ENCODE peak calls at places on chromosome 16, in ten cellular contexts. G is Peyer's patch, H is left ventricle myocardium inferior, L is A673, T is ovary, S is uterus, R is ascending aorta, F is hepatocyte, P is body of pancreas, A is adipocyte. Q is an unnamed sample. For H3K9me3 and H3K36me3, the result is how much of the 10 kb centered on the place peaks cover.

GRCh38 chr16:83940630-83941378 is 12.2 kb upstream of the OSGIN1 start:
- DNase-seq in G (no peak), H (no peak), L (no peak), T (no peak), S (no peak), R (no peak), F (no peak), P (no peak), A (no peak), Q (no peak)

GRCh38 chr16:22946433-22946832 is 132.5 kb downstream of the HS3ST2 start:
- DNase-seq in G (no peak), H (no peak), L (no peak), T (no peak), S (no peak), R (no peak), F (no peak), P (no peak), A (no peak), Q (no peak)

GRCh38 chr16:53304334-53304733 is 129.9 kb upstream of the RBL2 start:
- DNase-seq in G (no peak), H (no peak), L (no peak), T (no peak), S (no peak), R (no peak), F (no peak), P (no peak), A (no peak), Q (no peak)

GRCh38 chr16:86367291-86368072 is 142.8 kb upstream of the FOXF1 start:
- DNase-seq in G (no peak), H (no peak), L (no peak), T (no peak), S (no peak), R (no peak), F (no peak), P (no peak), A (peak), Q (no peak)

GRCh38 chr16:25223964-25224363 is 7.2 kb downstream of the AQP8 start:
- DNase-seq in G (peak), H (no peak), L (no peak), T (no peak), S (no peak), R (no peak), F (no peak), P (no peak), A (no peak), Q (no peak)

GRCh38 chr16:10834130-10834529 is 15.5 kb upstream of the TVP23A start:
- DNase-seq in G (peak), H (no peak), L (no peak), T (no peak), S (no peak), R (no peak), F (no peak), P (no peak), A (no peak), Q (no peak)

GRCh38 chr16:50474138-50474537 is 74.1 kb upstream of the NKD1 start:
- DNase-seq in G (no peak), H (no peak), L (no peak), T (no peak), S (no peak), R (no peak), F (no peak), P (no peak), A (no peak), Q (no peak)

GRCh38 chr16:4316103-4316731 is 350 bp downstream of the GLIS2 start:
- DNase-seq in G (no peak), H (no peak), L (peak), T (no peak), S (peak), R (no peak), F (peak), P (no peak), A (peak), Q (peak)

GRCh38 chr16:84055366-84055765 is 12.8 kb upstream of the SLC38A8 start:
- DNase-seq in G (peak), H (peak), L (no peak), T (no peak), S (peak), R (no peak), F (no peak), P (peak), A (no peak), Q (no peak)

GRCh38 chr16:48409839-48410610 is 24.8 kb upstream of the SIAH1 start:
- DNase-seq in G (peak), H (no peak), L (no peak), T (peak), S (no peak), R (no peak), F (peak), P (peak), A (peak), Q (peak)

GRCh38 chr16:15643453-15644305 is 725 bp upstream of the MARF1 start:
- DNase-seq in G (peak), H (no peak), L (peak), T (peak), S (peak), R (peak), F (peak), P (peak), A (peak), Q (peak)

GRCh38 chr16:72819345-72819744 is 228.6 kb downstream of the ZFHX3 start:
- DNase-seq in G (no peak), H (no peak), L (no peak), T (no peak), S (no peak), R (no peak), F (no peak), P (no peak), A (peak), Q (peak)

GRCh38 chr16:87550510-87550961 is 51.8 kb upstream of the JPH3 start:
- DNase-seq in G (peak), H (peak), L (peak), T (peak), S (peak), R (no peak), F (no peak), P (peak), A (peak), Q (no peak)

GRCh38 chr16:89393731-89394406 is 96.5 kb downstream of the ANKRD11 start:
- DNase-seq in G (no peak), H (peak), L (no peak), T (no peak), S (no peak), R (no peak), F (no peak), P (peak), A (no peak), Q (no peak)

GRCh38 chr16:50303605-50304466 is 37.5 kb downstream of the ADCY7 start:
- DNase-seq in G (peak), H (no peak), L (no peak), T (peak), S (peak), R (peak), F (no peak), P (no peak), A (no peak), Q (no peak)

GRCh38 chr16:31274831-31275816 is 15.3 kb downstream of the ITGAM start:
- DNase-seq in G (no peak), H (no peak), L (no peak), T (no peak), S (no peak), R (no peak), F (no peak), P (no peak), A (no peak), Q (no peak)

GRCh38 chr16:17446661-17447060 is 24.1 kb downstream of the XYLT1 start:
- DNase-seq in G (no peak), H (peak), L (no peak), T (peak), S (no peak), R (no peak), F (no peak), P (no peak), A (no peak), Q (no peak)

GRCh38 chr16:79519448-79519847 is 81.1 kb downstream of the MAF start:
- DNase-seq in G (peak), H (peak), L (no peak), T (no peak), S (no peak), R (no peak), F (no peak), P (peak), A (no peak), Q (no peak)

GRCh38 chr16:50836121-50836541 is 94.2 kb downstream of the CYLD start:
- DNase-seq in G (no peak), H (no peak), L (no peak), T (no peak), S (no peak), R (peak), F (no peak), P (no peak), A (peak), Q (no peak)

GRCh38 chr16:74073471-74073870 is 223.1 kb upstream of the PSMD7 start:
- DNase-seq in G (no peak), H (no peak), L (no peak), T (no peak), S (no peak), R (no peak), F (peak), P (no peak), A (peak), Q (peak)

GRCh38 chr16:84161011-84161410 is 15.9 kb downstream of the DNAAF1 start:
- DNase-seq in G (no peak), H (no peak), L (no peak), T (no peak), S (no peak), R (no peak), F (no peak), P (no peak), A (no peak), Q (no peak)

GRCh38 chr16:80924372-80924978 is 82.2 kb downstream of the CMC2 start:
- DNase-seq in G (peak), H (peak), L (peak), T (no peak), S (no peak), R (no peak), F (peak), P (peak), A (peak), Q (no peak)

GRCh38 chr16:81446318-81447275 is 2.0 kb downstream of the CMIP start:
- DNase-seq in G (peak), H (no peak), L (no peak), T (no peak), S (no peak), R (no peak), F (peak), P (peak), A (peak), Q (peak)

GRCh38 chr16:27421961-27422740 is 20.2 kb downstream of the IL21R start:
- DNase-seq in G (no peak), H (no peak), L (no peak), T (no peak), S (no peak), R (no peak), F (no peak), P (no peak), A (no peak), Q (no peak)

GRCh38 chr16:49474741-49475140 is 101.1 kb downstream of the C16orf78 start:
- DNase-seq in G (peak), H (no peak), L (peak), T (no peak), S (no peak), R (peak), F (no peak), P (no peak), A (no peak), Q (no peak)

GRCh38 chr16:25155553-25156460 is 44.3 kb downstream of the LCMT1 start:
- DNase-seq in G (no peak), H (no peak), L (no peak), T (no peak), S (no peak), R (no peak), F (no peak), P (no peak), A (no peak), Q (no peak)

GRCh38 chr16:1351215-1351581 is 480 bp downstream of the TSR3 start:
- DNase-seq in G (no peak), H (no peak), L (no peak), T (no peak), S (no peak), R (no peak), F (no peak), P (no peak), A (peak), Q (no peak)

GRCh38 chr16:2149630-2150417 is 1.4 kb downstream of the RAB26 start:
- DNase-seq in G (no peak), H (no peak), L (peak), T (no peak), S (no peak), R (no peak), F (no peak), P (peak), A (no peak), Q (peak)

GRCh38 chr16:89115216-89115949 is 21.7 kb downstream of the ACSF3 start:
- DNase-seq in G (peak), H (peak), L (no peak), T (no peak), S (no peak), R (peak), F (no peak), P (peak), A (no peak), Q (no peak)

GRCh38 chr16:65012357-65012756 is 109.5 kb downstream of the CDH11 start:
- DNase-seq in G (no peak), H (no peak), L (peak), T (no peak), S (no peak), R (no peak), F (no peak), P (no peak), A (peak), Q (no peak)

GRCh38 chr16:31402687-31403086 is 9.6 kb downstream of the ITGAD start:
- DNase-seq in G (no peak), H (no peak), L (no peak), T (no peak), S (no peak), R (no peak), F (no peak), P (no peak), A (peak), Q (no peak)

GRCh38 chr16:84881702-84882521 is 62.1 kb downstream of the CRISPLD2 start:
- DNase-seq in G (no peak), H (no peak), L (no peak), T (no peak), S (peak), R (no peak), F (peak), P (peak), A (peak), Q (peak)

GRCh38 chr16:85123891-85124635 is 11.8 kb upstream of the CIBAR2 start:
- DNase-seq in G (no peak), H (peak), L (no peak), T (no peak), S (peak), R (peak), F (peak), P (peak), A (peak), Q (peak)

GRCh38 chr16:57021693-57022092 is 32.3 kb downstream of the NLRC5 start:
- DNase-seq in G (no peak), H (no peak), L (no peak), T (no peak), S (no peak), R (no peak), F (no peak), P (no peak), A (no peak), Q (no peak)
- H3K4me3 ChIP-seq in G (no peak), H (no peak), L (no peak), T (no peak), S (no peak), R (no peak), F (no peak), P (no peak), A (no peak), Q (no peak)

GRCh38 chr16:76749780-76750375 is 441.1 kb upstream of the MON1B start:
- DNase-seq in G (no peak), H (no peak), L (no peak), T (no peak), S (no peak), R (no peak), F (no peak), P (no peak), A (no peak), Q (no peak)

DNA sequence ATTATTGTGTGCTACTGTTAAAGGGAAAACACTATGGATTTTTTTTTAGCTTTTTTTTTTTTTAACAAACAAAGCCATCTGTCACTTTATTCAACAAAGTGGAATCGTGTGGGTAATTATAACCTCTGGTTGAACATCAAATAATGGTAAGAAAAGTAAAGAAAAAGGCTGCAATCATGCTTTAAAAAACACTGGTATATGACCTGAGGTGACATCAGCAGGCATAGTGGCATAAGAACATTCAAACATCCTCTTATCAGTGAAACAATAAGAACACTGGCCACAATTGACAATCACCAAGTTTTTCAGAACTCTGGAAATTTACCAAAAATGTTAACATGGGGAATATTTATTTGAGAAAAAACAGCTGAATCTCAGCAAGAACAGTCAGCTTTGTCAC is 442.3 kb upstream of the MON1B start:
- DNase-seq in G (no peak), H (no peak), L (no peak), T (no peak), S (no peak), R (no peak), F (no peak), P (no peak), A (no peak), Q (no peak)
- H3K9me3 ChIP-seq in G (under half), H (under half), L (under half), T (under half), S (under half), R (under half), F (under half), P (under half), A (under half), Q (under half)

GRCh38 chr16:67546091-67546501 is 16.2 kb upstream of the CTCF start:
- DNase-seq in G (no peak), H (no peak), L (no peak), T (no peak), S (no peak), R (no peak), F (no peak), P (no peak), A (no peak), Q (no peak)
- H3K36me3 ChIP-seq in G (under half), H (half or more), L (under half), T (under half), S (under half), R (half or more), F (under half), P (under half), A (half or more), Q (under half)

DNA sequence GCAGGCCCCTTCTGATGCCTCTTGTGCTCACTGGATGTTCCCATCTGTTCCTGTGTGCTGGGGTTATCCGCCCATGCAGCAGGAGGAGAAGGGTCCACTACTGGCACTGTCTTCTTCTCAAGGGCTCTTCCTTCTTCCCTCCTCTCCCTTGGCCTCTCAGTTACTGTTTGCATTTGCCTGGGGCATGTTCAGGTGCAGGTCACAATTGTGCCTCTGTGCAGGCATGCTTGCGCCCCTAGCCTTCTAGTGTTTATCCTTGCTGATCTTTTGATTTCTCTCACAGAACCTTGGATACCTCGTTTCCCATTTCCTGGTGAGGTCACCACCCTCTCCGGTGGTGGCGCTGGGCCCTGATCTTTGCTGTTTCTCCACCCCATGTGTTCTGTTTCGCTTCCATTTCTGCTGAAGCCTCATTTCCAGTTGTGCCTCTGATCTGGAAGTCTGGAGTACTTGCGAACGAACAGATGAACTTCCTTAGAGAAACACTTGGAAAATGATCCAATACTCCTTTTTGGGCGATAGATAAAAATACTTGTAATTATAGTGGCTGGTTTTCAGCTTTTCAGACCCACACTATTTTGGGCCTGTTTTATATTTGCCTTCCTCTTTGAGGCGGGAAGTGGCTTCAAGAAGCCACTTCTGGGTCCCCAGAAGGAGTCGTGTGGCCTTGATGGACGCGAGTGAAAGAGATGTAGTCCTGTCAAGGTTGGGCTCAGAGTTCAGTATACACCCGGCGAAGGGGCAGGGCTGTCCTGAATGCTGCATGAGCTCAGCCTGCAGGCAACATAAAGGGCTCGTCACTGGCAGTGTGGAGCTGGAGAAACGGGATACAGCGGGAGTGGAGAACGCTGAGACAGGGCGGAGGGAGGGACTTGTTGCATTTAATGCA is 312.9 kb downstream of the SNX29 start:
- DNase-seq in G (peak), H (no peak), L (no peak), T (no peak), S (no peak), R (no peak), F (no peak), P (no peak), A (no peak), Q (no peak)
- H3K4me3 ChIP-seq in G (no peak), H (no peak), L (no peak), T (no peak), S (no peak), R (no peak), F (no peak), P (no peak), A (no peak), Q (no peak)

DNA sequence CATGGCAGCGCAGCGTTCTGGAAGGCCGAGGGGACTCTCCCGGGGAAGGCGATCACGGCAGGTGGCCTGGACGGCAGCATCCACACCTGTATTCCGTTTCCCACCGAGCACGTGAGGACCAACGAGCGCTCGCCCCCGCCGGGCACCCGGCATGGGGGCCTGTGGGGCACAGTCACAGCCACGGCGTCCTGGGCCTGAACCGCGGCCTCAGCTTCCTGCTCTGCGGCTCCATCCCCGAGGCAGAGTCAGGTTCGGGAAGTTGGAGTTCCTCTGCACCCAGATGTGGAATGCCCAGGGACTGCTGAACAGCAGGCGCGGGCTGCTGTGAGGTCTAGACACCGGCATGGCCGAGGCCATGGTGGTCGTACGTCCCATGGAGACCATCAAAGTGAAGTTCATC is 1713.9 kb downstream of the TP53TG3F start:
- DNase-seq in G (peak), H (no peak), L (no peak), T (no peak), S (no peak), R (no peak), F (no peak), P (no peak), A (no peak), Q (no peak)
- H3K9me3 ChIP-seq in G (under half), H (under half), L (under half), T (under half), S (under half), R (under half), F (under half), P (under half), A (under half), Q (under half)

Q was measured in MG63.